ENCODE peak calls at places on chromosome 19, in eight cellular contexts. K is DMS 273 treated with DMSO at 0.1 percent for 48 hours, M is astrocyte of the spinal cord, L is activated B cell treated with CpG ODN at 0.5 μM for 24 hours, E is substantia nigra, T is cardiac fibroblast, R is glutamatergic neuron, A is lung. H is an unnamed sample.

GRCh38 chr19:12985049-12985776 is 10.1 kb upstream of the NFIX start:
- DNase-seq in E (peak; percentile 74), M (peak; percentile 64), L (no peak), R (peak; percentile 68), T (peak; percentile 66), K (no peak), A (no peak), H (no peak)

GRCh38 chr19:12701596-12702282 is 5.3 kb upstream of the FBXW9 start:
- DNase-seq in T (no peak), A (no peak), L (no peak), R (no peak), E (no peak), M (no peak), K (no peak), H (no peak)

GRCh38 chr19:43755256-43755801 is 567 bp upstream of the SMG9 start:
- DNase-seq in E (peak; percentile 71), K (no peak), T (peak; percentile 80), M (peak; percentile 66), R (peak; percentile 84), L (peak; percentile 73), A (peak; percentile 81), H (peak; percentile 75)

GRCh38 chr19:8342316-8342683 is 762 bp downstream of the KANK3 start:
- DNase-seq in K (no peak), E (no peak), R (no peak), M (no peak), T (no peak), A (no peak), L (no peak), H (no peak)

GRCh38 chr19:36605839-36606478 is 846 bp downstream of the ZNF382 start:
- DNase-seq in M (no peak), L (no peak), K (no peak), R (no peak), A (no peak), E (no peak), T (peak; percentile 41), H (no peak)

GRCh38 chr19:11399667-11400066 is 15.6 kb upstream of the EPOR start:
- DNase-seq in T (no peak), R (no peak), K (no peak), A (no peak), M (no peak), L (no peak), E (no peak), H (no peak)

GRCh38 chr19:32691952-32692726 is 518 bp downstream of the NUDT19 start:
- DNase-seq in T (peak; percentile 75), K (no peak), M (peak; percentile 62), E (peak; percentile 32), R (peak; percentile 55), A (peak; percentile 74), L (no peak), H (peak; percentile 42)

GRCh38 chr19:48321372-48321621 is 4.1 kb upstream of the EMP3 start:
- DNase-seq in R (peak; percentile 96), A (peak; percentile 98), K (no peak), M (peak; percentile 91), L (peak; percentile 88), E (peak; percentile 60), T (peak; percentile 89), H (peak; percentile 98)

GRCh38 chr19:5186293-5187050 is 154.1 kb downstream of the PTPRS start:
- DNase-seq in A (no peak), K (no peak), T (peak; percentile 65), E (no peak), R (no peak), M (peak; percentile 52), L (no peak), H (no peak)

GRCh38 chr19:12995596-12996541 is 594 bp downstream of the NFIX start:
- DNase-seq in A (no peak), L (no peak), E (peak; percentile 27), M (no peak), K (no peak), T (peak; percentile 49), R (no peak), H (no peak)